ENCODE peak calls at places on chromosomes 13 and 19, in nine cellular contexts. One of them, this sample, is unnamed.
A peak's percentile ranks its signal among the peaks of the same experiment; 100 is the strongest.

GRCh38 chr13:74026753-74027152 is 107.5 kb downstream of the KLF12 start:
- DNase-seq in lower lobe of right lung: no peak
- DNase-seq in stimulated activated naive CD8-positive, alpha-beta T cell treated with anti-CD3 and anti-CD28 coated beads, Interleukin-15, Interleukin-2, amounts not matched to agents 100 U/mL and 50 U/mL, for 24 hours: peak; percentile 61
- DNase-seq in fibroblast of lung: no peak
- DNase-seq in brain pericyte: no peak
- DNase-seq in EL: peak; percentile 32
- DNase-seq in KG1: no peak
- DNase-seq in foreskin melanocyte: no peak
- DNase-seq in myocyte: no peak
- DNase-seq in this sample: peak; percentile 22

GRCh38 chr13:98879965-98880364 is 97.9 kb downstream of the DOCK9 start:
- DNase-seq in lower lobe of right lung: no peak
- DNase-seq in stimulated activated naive CD8-positive, alpha-beta T cell treated with anti-CD3 and anti-CD28 coated beads, Interleukin-15, Interleukin-2, amounts not matched to agents 100 U/mL and 50 U/mL, for 24 hours: no peak
- DNase-seq in fibroblast of lung: no peak
- DNase-seq in brain pericyte: no peak
- DNase-seq in EL: no peak
- DNase-seq in KG1: no peak
- DNase-seq in foreskin melanocyte: no peak
- DNase-seq in myocyte: peak; percentile 69
- DNase-seq in this sample: no peak

GRCh38 chr19:4807188-4807587 is 15.7 kb downstream of the FEM1A start:
- DNase-seq in lower lobe of right lung: peak; percentile 81
- DNase-seq in stimulated activated naive CD8-positive, alpha-beta T cell treated with anti-CD3 and anti-CD28 coated beads, Interleukin-15, Interleukin-2, amounts not matched to agents 100 U/mL and 50 U/mL, for 24 hours: no peak
- DNase-seq in fibroblast of lung: no peak
- DNase-seq in brain pericyte: no peak
- DNase-seq in EL: no peak
- DNase-seq in KG1: peak; percentile 29
- DNase-seq in foreskin melanocyte: no peak
- DNase-seq in myocyte: no peak
- DNase-seq in this sample: no peak

GRCh38 chr13:110124201-110124600 is 182.8 kb downstream of the COL4A1 start:
- DNase-seq in lower lobe of right lung: no peak
- DNase-seq in stimulated activated naive CD8-positive, alpha-beta T cell treated with anti-CD3 and anti-CD28 coated beads, Interleukin-15, Interleukin-2, amounts not matched to agents 100 U/mL and 50 U/mL, for 24 hours: no peak
- DNase-seq in fibroblast of lung: no peak
- DNase-seq in brain pericyte: no peak
- DNase-seq in EL: no peak
- DNase-seq in KG1: no peak
- DNase-seq in foreskin melanocyte: no peak
- DNase-seq in myocyte: no peak
- DNase-seq in this sample: no peak

GRCh38 chr13:52695856-52696255 is 43.2 kb downstream of the SUGT1 start:
- DNase-seq in lower lobe of right lung: no peak
- DNase-seq in stimulated activated naive CD8-positive, alpha-beta T cell treated with anti-CD3 and anti-CD28 coated beads, Interleukin-15, Interleukin-2, amounts not matched to agents 100 U/mL and 50 U/mL, for 24 hours: peak; percentile 5
- DNase-seq in fibroblast of lung: peak; percentile 65
- DNase-seq in brain pericyte: no peak
- DNase-seq in EL: peak; percentile 5
- DNase-seq in KG1: no peak
- DNase-seq in foreskin melanocyte: peak; percentile 5
- DNase-seq in myocyte: peak; percentile 9
- DNase-seq in this sample: no peak

GRCh38 chr13:41456768-41457588 is at the start of gene RGCC:
- DNase-seq in lower lobe of right lung: peak; percentile 93
- DNase-seq in stimulated activated naive CD8-positive, alpha-beta T cell treated with anti-CD3 and anti-CD28 coated beads, Interleukin-15, Interleukin-2, amounts not matched to agents 100 U/mL and 50 U/mL, for 24 hours: peak; percentile 98
- DNase-seq in fibroblast of lung: peak; percentile 43
- DNase-seq in brain pericyte: no peak
- DNase-seq in EL: peak; percentile 62
- DNase-seq in KG1: no peak
- DNase-seq in foreskin melanocyte: peak; percentile 21
- DNase-seq in myocyte: peak; percentile 47
- DNase-seq in this sample: no peak

GRCh38 chr13:87887459-87888123 is 216.4 kb downstream of the SLITRK5 start:
- DNase-seq in lower lobe of right lung: no peak
- DNase-seq in stimulated activated naive CD8-positive, alpha-beta T cell treated with anti-CD3 and anti-CD28 coated beads, Interleukin-15, Interleukin-2, amounts not matched to agents 100 U/mL and 50 U/mL, for 24 hours: no peak
- DNase-seq in fibroblast of lung: no peak
- DNase-seq in brain pericyte: no peak
- DNase-seq in EL: no peak
- DNase-seq in KG1: no peak
- DNase-seq in foreskin melanocyte: no peak
- DNase-seq in myocyte: no peak
- DNase-seq in this sample: no peak

GRCh38 chr19:8257052-8257443 is 47.9 kb downstream of the CERS4 start:
- DNase-seq in lower lobe of right lung: no peak
- DNase-seq in stimulated activated naive CD8-positive, alpha-beta T cell treated with anti-CD3 and anti-CD28 coated beads, Interleukin-15, Interleukin-2, amounts not matched to agents 100 U/mL and 50 U/mL, for 24 hours: no peak
- DNase-seq in fibroblast of lung: no peak
- DNase-seq in brain pericyte: no peak
- DNase-seq in EL: peak; percentile 38
- DNase-seq in KG1: no peak
- DNase-seq in foreskin melanocyte: no peak
- DNase-seq in myocyte: no peak
- DNase-seq in this sample: no peak

GRCh38 chr13:112042496-112042895 is 24.5 kb upstream of the SOX1 start:
- DNase-seq in lower lobe of right lung: no peak
- DNase-seq in stimulated activated naive CD8-positive, alpha-beta T cell treated with anti-CD3 and anti-CD28 coated beads, Interleukin-15, Interleukin-2, amounts not matched to agents 100 U/mL and 50 U/mL, for 24 hours: no peak
- DNase-seq in fibroblast of lung: no peak
- DNase-seq in brain pericyte: no peak
- DNase-seq in EL: no peak
- DNase-seq in KG1: no peak
- DNase-seq in foreskin melanocyte: no peak
- DNase-seq in myocyte: no peak
- DNase-seq in this sample: no peak

GRCh38 chr19:52237771-52238400 is 31.5 kb upstream of the ZNF766 start:
- DNase-seq in lower lobe of right lung: peak; percentile 53
- DNase-seq in stimulated activated naive CD8-positive, alpha-beta T cell treated with anti-CD3 and anti-CD28 coated beads, Interleukin-15, Interleukin-2, amounts not matched to agents 100 U/mL and 50 U/mL, for 24 hours: peak; percentile 52
- DNase-seq in fibroblast of lung: peak; percentile 72
- DNase-seq in brain pericyte: peak; percentile 33
- DNase-seq in EL: peak; percentile 65
- DNase-seq in KG1: peak; percentile 38
- DNase-seq in foreskin melanocyte: peak; percentile 42
- DNase-seq in myocyte: peak; percentile 71
- DNase-seq in this sample: peak; percentile 25

GRCh38 chr13:34066344-34066743 is 248.4 kb downstream of the RFC3 start:
- DNase-seq in lower lobe of right lung: no peak
- DNase-seq in stimulated activated naive CD8-positive, alpha-beta T cell treated with anti-CD3 and anti-CD28 coated beads, Interleukin-15, Interleukin-2, amounts not matched to agents 100 U/mL and 50 U/mL, for 24 hours: no peak
- DNase-seq in fibroblast of lung: no peak
- DNase-seq in brain pericyte: no peak
- DNase-seq in EL: no peak
- DNase-seq in KG1: no peak
- DNase-seq in foreskin melanocyte: no peak
- DNase-seq in myocyte: no peak
- DNase-seq in this sample: no peak

GRCh38 chr13:101544979-101545378 is 92.5 kb downstream of the ITGBL1 start:
- DNase-seq in lower lobe of right lung: no peak
- DNase-seq in stimulated activated naive CD8-positive, alpha-beta T cell treated with anti-CD3 and anti-CD28 coated beads, Interleukin-15, Interleukin-2, amounts not matched to agents 100 U/mL and 50 U/mL, for 24 hours: no peak
- DNase-seq in fibroblast of lung: no peak
- DNase-seq in brain pericyte: no peak
- DNase-seq in EL: no peak
- DNase-seq in KG1: no peak
- DNase-seq in foreskin melanocyte: no peak
- DNase-seq in myocyte: no peak
- DNase-seq in this sample: no peak

GRCh38 chr13:98307392-98307743 is 130.3 kb upstream of the RNF113B start:
- DNase-seq in lower lobe of right lung: no peak
- DNase-seq in stimulated activated naive CD8-positive, alpha-beta T cell treated with anti-CD3 and anti-CD28 coated beads, Interleukin-15, Interleukin-2, amounts not matched to agents 100 U/mL and 50 U/mL, for 24 hours: no peak
- DNase-seq in fibroblast of lung: no peak
- DNase-seq in brain pericyte: no peak
- DNase-seq in EL: no peak
- DNase-seq in KG1: no peak
- DNase-seq in foreskin melanocyte: no peak
- DNase-seq in myocyte: no peak
- DNase-seq in this sample: peak; percentile 10

GRCh38 chr19:11264452-11265176 is 2.3 kb upstream of the DOCK6 start:
- DNase-seq in lower lobe of right lung: peak; percentile 89
- DNase-seq in stimulated activated naive CD8-positive, alpha-beta T cell treated with anti-CD3 and anti-CD28 coated beads, Interleukin-15, Interleukin-2, amounts not matched to agents 100 U/mL and 50 U/mL, for 24 hours: no peak
- DNase-seq in fibroblast of lung: no peak
- DNase-seq in brain pericyte: no peak
- DNase-seq in EL: no peak
- DNase-seq in KG1: no peak
- DNase-seq in foreskin melanocyte: no peak
- DNase-seq in myocyte: no peak
- DNase-seq in this sample: no peak

GRCh38 chr13:54750521-54750920 is 1721.9 kb downstream of the OLFM4 start:
- DNase-seq in lower lobe of right lung: no peak
- DNase-seq in stimulated activated naive CD8-positive, alpha-beta T cell treated with anti-CD3 and anti-CD28 coated beads, Interleukin-15, Interleukin-2, amounts not matched to agents 100 U/mL and 50 U/mL, for 24 hours: no peak
- DNase-seq in fibroblast of lung: no peak
- DNase-seq in brain pericyte: no peak
- DNase-seq in EL: no peak
- DNase-seq in KG1: no peak
- DNase-seq in foreskin melanocyte: no peak
- DNase-seq in myocyte: no peak
- DNase-seq in this sample: no peak

GRCh38 chr19:30320466-30320865 is 51.7 kb upstream of the ZNF536 start:
- DNase-seq in lower lobe of right lung: no peak
- DNase-seq in stimulated activated naive CD8-positive, alpha-beta T cell treated with anti-CD3 and anti-CD28 coated beads, Interleukin-15, Interleukin-2, amounts not matched to agents 100 U/mL and 50 U/mL, for 24 hours: no peak
- DNase-seq in fibroblast of lung: no peak
- DNase-seq in brain pericyte: no peak
- DNase-seq in EL: no peak
- DNase-seq in KG1: no peak
- DNase-seq in foreskin melanocyte: no peak
- DNase-seq in myocyte: no peak
- DNase-seq in this sample: no peak

GRCh38 chr13:52779028-52779612 is 39.5 kb upstream of the CNMD start:
- DNase-seq in lower lobe of right lung: no peak
- DNase-seq in stimulated activated naive CD8-positive, alpha-beta T cell treated with anti-CD3 and anti-CD28 coated beads, Interleukin-15, Interleukin-2, amounts not matched to agents 100 U/mL and 50 U/mL, for 24 hours: no peak
- DNase-seq in fibroblast of lung: no peak
- DNase-seq in brain pericyte: no peak
- DNase-seq in EL: no peak
- DNase-seq in KG1: no peak
- DNase-seq in foreskin melanocyte: peak; percentile 92
- DNase-seq in myocyte: no peak
- DNase-seq in this sample: no peak